ENCODE peak calls at places on chromosome 7, in four cellular contexts. One of them, this sample, is unnamed.

GRCh38 chr7:105691692-105692564 is 110.6 kb upstream of the EFCAB10 start:
- DNase-seq in effector memory CD4-positive, alpha-beta T cell: peak; percentile 77
- DNase-seq in substantia nigra: peak; percentile 46
- DNase-seq in neural progenitor cell: peak; percentile 41
- DNase-seq in this sample: no peak

GRCh38 chr7:114007391-114007790 is 88.6 kb upstream of the PPP1R3A start:
- DNase-seq in effector memory CD4-positive, alpha-beta T cell: no peak
- DNase-seq in substantia nigra: no peak
- DNase-seq in neural progenitor cell: no peak
- DNase-seq in this sample: no peak

GRCh38 chr7:78020131-78020873 is 221.7 kb downstream of the PHTF2 start:
- DNase-seq in effector memory CD4-positive, alpha-beta T cell: no peak
- DNase-seq in substantia nigra: peak; percentile 67
- DNase-seq in neural progenitor cell: peak; percentile 76
- DNase-seq in this sample: peak; percentile 37

GRCh38 chr7:155009570-155010157 is 6.7 kb upstream of the PAXIP1 start:
- DNase-seq in effector memory CD4-positive, alpha-beta T cell: no peak
- DNase-seq in substantia nigra: no peak
- DNase-seq in neural progenitor cell: peak; percentile 17
- DNase-seq in this sample: no peak

GRCh38 chr7:44162785-44163395 is 21.8 kb upstream of the MYL7 start:
- DNase-seq in effector memory CD4-positive, alpha-beta T cell: no peak
- DNase-seq in substantia nigra: no peak
- DNase-seq in neural progenitor cell: no peak
- DNase-seq in this sample: no peak

GRCh38 chr7:115356139-115356746 is 434.3 kb downstream of the MDFIC start:
- DNase-seq in effector memory CD4-positive, alpha-beta T cell: no peak
- DNase-seq in substantia nigra: no peak
- DNase-seq in neural progenitor cell: peak; percentile 26
- DNase-seq in this sample: no peak

GRCh38 chr7:114255404-114255841 is 159.2 kb upstream of the FOXP2 start:
- DNase-seq in effector memory CD4-positive, alpha-beta T cell: no peak
- DNase-seq in substantia nigra: no peak
- DNase-seq in neural progenitor cell: no peak
- DNase-seq in this sample: no peak

GRCh38 chr7:28953628-28954027 is 4.5 kb downstream of the TRIL start:
- DNase-seq in effector memory CD4-positive, alpha-beta T cell: no peak
- DNase-seq in substantia nigra: no peak
- DNase-seq in neural progenitor cell: no peak
- DNase-seq in this sample: no peak

GRCh38 chr7:116968626-116969025 is 15.3 kb downstream of the ST7 start:
- DNase-seq in effector memory CD4-positive, alpha-beta T cell: no peak
- DNase-seq in substantia nigra: no peak
- DNase-seq in neural progenitor cell: no peak
- DNase-seq in this sample: no peak

GRCh38 chr7:6691609-6692106 is 15.1 kb downstream of the ZNF12 start:
- DNase-seq in effector memory CD4-positive, alpha-beta T cell: no peak
- DNase-seq in substantia nigra: no peak
- DNase-seq in neural progenitor cell: no peak
- DNase-seq in this sample: no peak

GRCh38 chr7:123024989-123025758 is 29.7 kb upstream of the TAS2R16 start:
- DNase-seq in effector memory CD4-positive, alpha-beta T cell: no peak
- DNase-seq in substantia nigra: no peak
- DNase-seq in neural progenitor cell: no peak
- DNase-seq in this sample: no peak

GRCh38 chr7:104156842-104157277 is 51.0 kb downstream of the ORC5 start:
- DNase-seq in effector memory CD4-positive, alpha-beta T cell: no peak
- DNase-seq in substantia nigra: no peak
- DNase-seq in neural progenitor cell: peak; percentile 32
- DNase-seq in this sample: no peak

GRCh38 chr7:25857376-25858067 is 294.5 kb upstream of the NFE2L3 start:
- DNase-seq in effector memory CD4-positive, alpha-beta T cell: no peak
- DNase-seq in substantia nigra: no peak
- DNase-seq in neural progenitor cell: peak; percentile 62
- DNase-seq in this sample: no peak

GRCh38 chr7:157985636-157986035 is 602.0 kb downstream of the PTPRN2 start:
- DNase-seq in effector memory CD4-positive, alpha-beta T cell: no peak
- DNase-seq in substantia nigra: no peak
- DNase-seq in neural progenitor cell: no peak
- DNase-seq in this sample: no peak

GRCh38 chr7:79524048-79524447 is 70.6 kb upstream of the MAGI2 start:
- DNase-seq in effector memory CD4-positive, alpha-beta T cell: no peak
- DNase-seq in substantia nigra: no peak
- DNase-seq in neural progenitor cell: no peak
- DNase-seq in this sample: no peak

GRCh38 chr7:30163231-30163894 is 28.6 kb downstream of the MTURN start:
- DNase-seq in effector memory CD4-positive, alpha-beta T cell: no peak
- DNase-seq in substantia nigra: peak; percentile 72
- DNase-seq in neural progenitor cell: no peak
- DNase-seq in this sample: no peak

GRCh38 chr7:24052572-24053223 is 231.3 kb upstream of the NPY start:
- DNase-seq in effector memory CD4-positive, alpha-beta T cell: no peak
- DNase-seq in substantia nigra: no peak
- DNase-seq in neural progenitor cell: no peak
- DNase-seq in this sample: no peak

GRCh38 chr7:91551377-91552175 is 287.3 kb downstream of the FZD1 start:
- DNase-seq in effector memory CD4-positive, alpha-beta T cell: no peak
- DNase-seq in substantia nigra: no peak
- DNase-seq in neural progenitor cell: no peak
- DNase-seq in this sample: no peak

GRCh38 chr7:139777948-139778841 is at the start of gene HIPK2:
- DNase-seq in effector memory CD4-positive, alpha-beta T cell: peak; percentile 63
- DNase-seq in substantia nigra: peak; percentile 71
- DNase-seq in neural progenitor cell: peak; percentile 94
- DNase-seq in this sample: peak; percentile 65

GRCh38 chr7:128347573-128348147 is 4.0 kb upstream of the RBM28 start:
- DNase-seq in effector memory CD4-positive, alpha-beta T cell: no peak
- DNase-seq in substantia nigra: peak; percentile 58
- DNase-seq in neural progenitor cell: peak; percentile 69
- DNase-seq in this sample: peak; percentile 5

GRCh38 chr7:147497246-147497645 is 1093.3 kb upstream of the C7orf33 start:
- DNase-seq in effector memory CD4-positive, alpha-beta T cell: no peak
- DNase-seq in substantia nigra: no peak
- DNase-seq in neural progenitor cell: no peak
- DNase-seq in this sample: no peak

GRCh38 chr7:55109384-55110167 is 90.8 kb downstream of the EGFR start:
- DNase-seq in effector memory CD4-positive, alpha-beta T cell: no peak
- DNase-seq in substantia nigra: no peak
- DNase-seq in neural progenitor cell: no peak
- DNase-seq in this sample: no peak
- H3K27ac ChIP-seq in effector memory CD4-positive, alpha-beta T cell: no peak overlapping the region
- H3K27ac ChIP-seq in substantia nigra: no peak overlapping the region
- H3K27ac ChIP-seq in neural progenitor cell: no peak overlapping the region
- H3K27ac ChIP-seq in this sample: peak overlapping the region; percentile 65

GRCh38 chr7:100888529-100888987 is 957 bp downstream of the UFSP1 start:
- DNase-seq in effector memory CD4-positive, alpha-beta T cell: no peak
- DNase-seq in substantia nigra: no peak
- DNase-seq in neural progenitor cell: no peak
- DNase-seq in this sample: peak; percentile 11
- H3K27ac ChIP-seq in effector memory CD4-positive, alpha-beta T cell: peak overlapping the region; percentile 66
- H3K27ac ChIP-seq in substantia nigra: peak overlapping the region; percentile 93
- H3K27ac ChIP-seq in neural progenitor cell: no peak overlapping the region
- H3K27ac ChIP-seq in this sample: peak overlapping the region; percentile 52

DNA sequence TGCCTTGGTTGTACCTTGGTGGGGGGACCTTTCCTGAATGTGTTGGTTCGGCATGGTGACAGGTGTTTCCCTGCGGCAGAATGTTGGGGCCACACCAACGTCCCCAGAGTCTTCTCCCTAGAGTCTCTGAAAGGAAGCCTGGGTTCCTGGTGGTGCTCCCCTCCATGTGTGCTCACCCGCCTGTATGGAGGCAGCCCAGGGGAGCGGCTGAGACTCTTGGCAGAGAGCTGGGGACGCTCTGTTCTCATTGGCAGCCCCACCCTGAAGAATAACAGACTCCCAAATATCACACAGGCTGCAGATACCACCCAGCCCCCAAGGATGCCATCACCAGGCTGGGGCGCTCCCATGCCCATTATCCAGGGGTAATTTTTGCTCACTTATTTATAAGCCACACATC is 34.8 kb downstream of the CHST12 start:
- DNase-seq in effector memory CD4-positive, alpha-beta T cell: no peak
- DNase-seq in substantia nigra: no peak
- DNase-seq in neural progenitor cell: no peak
- DNase-seq in this sample: no peak
- H3K27ac ChIP-seq in effector memory CD4-positive, alpha-beta T cell: no peak overlapping the region
- H3K27ac ChIP-seq in substantia nigra: peak overlapping the region; percentile 18
- H3K27ac ChIP-seq in neural progenitor cell: no peak overlapping the region
- H3K27ac ChIP-seq in this sample: no peak overlapping the region

DNA sequence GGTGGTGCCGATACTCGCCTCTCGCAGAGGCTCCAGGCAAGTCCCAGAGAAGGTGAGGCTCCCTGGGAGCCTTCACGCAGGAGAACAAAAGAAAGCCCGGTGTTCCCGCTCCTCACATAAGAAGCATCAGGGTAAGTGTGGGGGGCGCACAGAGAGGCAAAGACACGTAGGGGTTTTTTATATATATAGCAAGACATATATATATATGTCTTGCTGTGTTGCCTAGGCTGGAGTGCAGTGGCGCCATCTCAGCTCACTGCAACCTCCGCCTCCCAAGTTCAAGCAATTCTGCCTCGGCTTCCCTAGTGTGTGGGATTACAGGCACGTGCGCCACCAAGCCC is 61.3 kb downstream of the PDIA4 start:
- DNase-seq in effector memory CD4-positive, alpha-beta T cell: no peak
- DNase-seq in substantia nigra: no peak
- DNase-seq in neural progenitor cell: no peak
- DNase-seq in this sample: no peak
- H3K27ac ChIP-seq in effector memory CD4-positive, alpha-beta T cell: no peak overlapping the region
- H3K27ac ChIP-seq in substantia nigra: no peak overlapping the region
- H3K27ac ChIP-seq in neural progenitor cell: no peak overlapping the region
- H3K27ac ChIP-seq in this sample: no peak overlapping the region

DNA sequence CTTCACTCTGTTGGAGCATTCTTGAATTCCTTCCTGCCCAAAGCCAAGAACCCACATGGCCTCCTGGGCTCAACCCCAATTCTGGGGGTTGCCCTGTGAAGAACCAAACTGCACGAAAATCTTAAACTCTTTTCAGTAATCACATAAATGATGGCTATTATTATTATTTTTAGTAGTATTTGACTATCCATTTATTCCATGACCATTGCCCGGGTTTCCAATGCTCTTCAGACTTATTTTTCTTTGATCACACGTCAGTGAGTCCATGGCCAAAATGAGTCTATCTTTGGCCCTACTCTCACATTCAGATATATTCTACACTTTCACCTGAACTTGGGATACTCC is 185.9 kb downstream of the AVL9 start:
- DNase-seq in effector memory CD4-positive, alpha-beta T cell: no peak
- DNase-seq in substantia nigra: no peak
- DNase-seq in neural progenitor cell: no peak
- DNase-seq in this sample: no peak
- H3K27ac ChIP-seq in effector memory CD4-positive, alpha-beta T cell: no peak overlapping the region
- H3K27ac ChIP-seq in substantia nigra: no peak overlapping the region
- H3K27ac ChIP-seq in neural progenitor cell: no peak overlapping the region
- H3K27ac ChIP-seq in this sample: no peak overlapping the region

GRCh38 chr7:22564511-22565045 is 64.6 kb upstream of the STEAP1B start:
- DNase-seq in effector memory CD4-positive, alpha-beta T cell: no peak
- DNase-seq in substantia nigra: peak; percentile 15
- DNase-seq in neural progenitor cell: no peak
- DNase-seq in this sample: no peak

GRCh38 chr7:22561356-22561755 is 61.4 kb upstream of the STEAP1B start:
- DNase-seq in effector memory CD4-positive, alpha-beta T cell: no peak
- DNase-seq in substantia nigra: no peak
- DNase-seq in neural progenitor cell: peak; percentile 74
- DNase-seq in this sample: no peak

GRCh38 chr7:22563621-22564241 is 63.7 kb upstream of the STEAP1B start:
- DNase-seq in effector memory CD4-positive, alpha-beta T cell: no peak
- DNase-seq in substantia nigra: no peak
- DNase-seq in neural progenitor cell: peak; percentile 36
- DNase-seq in this sample: peak; percentile 57

GRCh38 chr7:22561895-22562593 is 62.1 kb upstream of the STEAP1B start:
- DNase-seq in effector memory CD4-positive, alpha-beta T cell: no peak
- DNase-seq in substantia nigra: no peak
- DNase-seq in neural progenitor cell: no peak
- DNase-seq in this sample: no peak

GRCh38 chr7:22563115-22563514 is 63.1 kb upstream of the STEAP1B start:
- DNase-seq in effector memory CD4-positive, alpha-beta T cell: no peak
- DNase-seq in substantia nigra: no peak
- DNase-seq in neural progenitor cell: peak; percentile 38
- DNase-seq in this sample: no peak
- H3K27ac ChIP-seq in effector memory CD4-positive, alpha-beta T cell: no peak overlapping the region
- H3K27ac ChIP-seq in substantia nigra: peak overlapping the region; percentile 51
- H3K27ac ChIP-seq in neural progenitor cell: no peak overlapping the region
- H3K27ac ChIP-seq in this sample: peak overlapping the region; percentile 28

DNA sequence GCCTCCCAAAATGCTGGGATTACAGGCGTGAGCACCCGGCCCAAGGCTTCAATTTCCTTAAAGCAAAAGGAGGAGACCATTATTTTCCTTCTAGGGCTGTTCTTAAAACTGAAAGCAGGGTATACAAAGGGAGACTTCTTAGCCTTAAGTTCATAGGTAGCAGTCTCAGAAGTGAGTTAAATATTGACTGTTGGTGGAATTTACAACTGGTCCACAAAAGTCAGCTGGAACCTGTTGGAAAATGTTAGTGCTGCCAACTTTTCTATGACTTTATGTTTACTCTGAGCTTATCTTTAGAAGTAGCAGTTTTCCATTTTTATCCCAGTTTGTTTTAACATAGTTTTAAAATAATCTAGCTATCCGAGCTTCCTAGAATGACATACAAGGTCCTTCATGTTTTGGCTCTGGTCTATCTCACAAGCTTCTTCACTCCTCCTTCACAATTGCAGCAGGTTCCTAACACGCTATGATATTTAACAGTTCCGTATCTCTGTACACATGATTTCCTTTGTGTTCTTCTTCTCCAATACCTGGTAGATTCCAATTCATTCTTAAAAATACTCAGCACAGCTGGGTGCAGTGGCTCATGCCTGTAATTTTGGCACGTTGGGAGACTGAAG is 3.3 kb downstream of the SLC26A3 start:
- DNase-seq in effector memory CD4-positive, alpha-beta T cell: no peak
- DNase-seq in substantia nigra: no peak
- DNase-seq in neural progenitor cell: no peak
- DNase-seq in this sample: no peak
- H3K27ac ChIP-seq in effector memory CD4-positive, alpha-beta T cell: no peak overlapping the region
- H3K27ac ChIP-seq in substantia nigra: no peak overlapping the region
- H3K27ac ChIP-seq in neural progenitor cell: no peak overlapping the region
- H3K27ac ChIP-seq in this sample: no peak overlapping the region

DNA sequence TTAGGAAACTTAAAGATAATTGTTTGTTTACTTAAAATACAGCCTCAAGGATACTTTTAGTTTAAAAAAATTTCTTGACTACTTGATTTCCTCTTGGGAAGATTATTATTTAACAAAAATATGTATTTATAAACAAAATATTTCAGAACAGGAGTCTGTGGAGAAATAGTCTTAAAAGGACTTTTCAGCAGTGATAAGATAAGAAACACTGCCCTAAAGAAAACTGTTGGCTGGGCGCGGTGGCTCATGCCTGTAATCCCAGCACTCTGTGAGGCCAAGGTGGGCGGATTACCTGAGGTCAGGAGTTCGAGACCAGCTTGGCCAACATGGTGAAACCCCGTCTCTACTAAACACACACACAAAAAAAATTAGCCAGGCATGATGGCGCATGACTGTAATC is 22.6 kb upstream of the HERPUD2 start:
- DNase-seq in effector memory CD4-positive, alpha-beta T cell: no peak
- DNase-seq in substantia nigra: no peak
- DNase-seq in neural progenitor cell: no peak
- DNase-seq in this sample: no peak
- H3K27ac ChIP-seq in effector memory CD4-positive, alpha-beta T cell: no peak overlapping the region
- H3K27ac ChIP-seq in substantia nigra: peak overlapping the region; percentile 89
- H3K27ac ChIP-seq in neural progenitor cell: no peak overlapping the region
- H3K27ac ChIP-seq in this sample: peak overlapping the region; percentile 93

GRCh38 chr7:52061666-52062065 is 745.1 kb upstream of the COBL start:
- DNase-seq in effector memory CD4-positive, alpha-beta T cell: no peak
- DNase-seq in substantia nigra: no peak
- DNase-seq in neural progenitor cell: peak; percentile 45
- DNase-seq in this sample: no peak
- H3K27ac ChIP-seq in effector memory CD4-positive, alpha-beta T cell: no peak overlapping the region
- H3K27ac ChIP-seq in substantia nigra: no peak overlapping the region
- H3K27ac ChIP-seq in neural progenitor cell: peak overlapping the region; percentile 81
- H3K27ac ChIP-seq in this sample: no peak overlapping the region

GRCh38 chr7:20268832-20269231 is 51.6 kb upstream of the MACC1 start:
- DNase-seq in effector memory CD4-positive, alpha-beta T cell: no peak
- DNase-seq in substantia nigra: no peak
- DNase-seq in neural progenitor cell: no peak
- DNase-seq in this sample: no peak
- H3K27ac ChIP-seq in effector memory CD4-positive, alpha-beta T cell: no peak overlapping the region
- H3K27ac ChIP-seq in substantia nigra: no peak overlapping the region
- H3K27ac ChIP-seq in neural progenitor cell: no peak overlapping the region
- H3K27ac ChIP-seq in this sample: no peak overlapping the region